ENCODE peak calls at places on chromosome 4, in five cellular contexts. S is choroid plexus epithelial cell; T is adrenal gland; Q is mesendoderm; V is naive thymus-derived CD4-positive, alpha-beta T cell. E is an unnamed sample.

GRCh38 chr4:10605746-10606482 is 78.7 kb downstream of the CLNK start:
- DNase-seq in V (no peak), T (no peak), S (peak), Q (no peak), E (no peak)

GRCh38 chr4:25068386-25068785 is 37.6 kb upstream of the LGI2 start:
- DNase-seq in S (no peak), V (no peak), T (no peak), Q (no peak), E (no peak)

GRCh38 chr4:173878701-173879100 is 348.7 kb upstream of the HAND2 start:
- DNase-seq in S (peak), V (no peak), T (peak), Q (peak), E (peak)

GRCh38 chr4:37082912-37083311 is 161.6 kb upstream of the NWD2 start:
- DNase-seq in S (no peak), Q (peak), T (no peak), V (no peak), E (no peak)

GRCh38 chr4:8637456-8637984 is 45.0 kb downstream of the CPZ start:
- DNase-seq in S (no peak), V (no peak), T (no peak), Q (no peak), E (no peak)

GRCh38 chr4:122540827-122541226 is 80.0 kb downstream of the IL21 start:
- DNase-seq in V (no peak), S (no peak), T (no peak), Q (no peak), E (no peak)

GRCh38 chr4:167622481-167623240 is 388.4 kb upstream of the SPOCK3 start:
- DNase-seq in V (no peak), Q (peak), S (peak), T (peak), E (peak)

GRCh38 chr4:127479031-127479622 is 153.6 kb upstream of the INTU start:
- DNase-seq in S (peak), Q (peak), V (no peak), T (no peak), E (peak)

GRCh38 chr4:106315476-106315967 is 487 bp downstream of the TBCK start:
- DNase-seq in T (peak), Q (no peak), S (peak), V (no peak), E (no peak)

GRCh38 chr4:39892988-39893692 is 84.6 kb downstream of the PDS5A start:
- DNase-seq in V (no peak), Q (no peak), S (no peak), T (no peak), E (no peak)

GRCh38 chr4:80492761-80493160 is 157.2 kb downstream of the CFAP299 start:
- DNase-seq in S (no peak), V (peak), Q (peak), T (no peak), E (no peak)

GRCh38 chr4:56049428-56050212 is 100.9 kb downstream of the CEP135 start:
- DNase-seq in S (peak), T (no peak), Q (peak), V (no peak), E (peak)

GRCh38 chr4:75547647-75548387 is 8.0 kb upstream of the ODAPH start:
- DNase-seq in Q (no peak), V (no peak), S (peak), T (peak), E (peak)

GRCh38 chr4:125390126-125390525 is 75.4 kb downstream of the FAT4 start:
- DNase-seq in T (no peak), S (peak), V (no peak), Q (no peak), E (no peak)

GRCh38 chr4:81485310-81485980 is 13.7 kb upstream of the RASGEF1B start:
- DNase-seq in Q (peak), V (no peak), T (no peak), S (no peak), E (no peak)

DNA sequence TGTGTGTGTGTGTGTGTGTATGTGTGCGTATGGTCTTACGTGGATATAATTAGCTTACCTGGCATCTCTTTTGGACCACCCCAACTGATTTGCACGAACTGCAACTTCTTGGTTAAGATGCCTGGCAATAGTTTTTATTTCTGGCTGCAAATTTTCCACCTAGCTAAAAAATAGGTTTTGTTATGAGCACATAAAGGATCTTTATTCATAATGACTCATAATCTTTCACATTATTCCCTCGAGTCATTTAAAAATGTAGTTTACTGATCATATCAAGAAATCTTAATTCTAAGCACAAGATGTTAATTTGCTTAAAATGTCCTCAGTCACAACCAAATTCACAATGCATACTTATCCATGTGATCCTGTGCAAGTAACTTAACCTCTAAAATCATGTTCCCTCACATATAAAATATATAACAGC is 1.5 kb downstream of the COX18 start:
- DNase-seq in T (no peak), S (peak), V (no peak), Q (no peak), E (no peak)
- H3K4me3 ChIP-seq in T (peak), S (peak), V (peak), Q (no peak), E (peak)

GRCh38 chr4:95548738-95549245 is at the start of gene UNC5C:
- DNase-seq in T (peak), V (no peak), S (peak), Q (peak), E (peak)

GRCh38 chr4:95551653-95552052 is 2.9 kb upstream of the UNC5C start:
- DNase-seq in S (no peak), Q (no peak), V (no peak), T (no peak), E (no peak)

GRCh38 chr4:95550566-95550965 is 1.8 kb upstream of the UNC5C start:
- DNase-seq in S (no peak), T (no peak), Q (no peak), V (no peak), E (no peak)

GRCh38 chr4:95547708-95548471 is 883 bp downstream of the UNC5C start:
- DNase-seq in V (no peak), Q (no peak), S (peak), T (peak), E (peak)

DNA sequence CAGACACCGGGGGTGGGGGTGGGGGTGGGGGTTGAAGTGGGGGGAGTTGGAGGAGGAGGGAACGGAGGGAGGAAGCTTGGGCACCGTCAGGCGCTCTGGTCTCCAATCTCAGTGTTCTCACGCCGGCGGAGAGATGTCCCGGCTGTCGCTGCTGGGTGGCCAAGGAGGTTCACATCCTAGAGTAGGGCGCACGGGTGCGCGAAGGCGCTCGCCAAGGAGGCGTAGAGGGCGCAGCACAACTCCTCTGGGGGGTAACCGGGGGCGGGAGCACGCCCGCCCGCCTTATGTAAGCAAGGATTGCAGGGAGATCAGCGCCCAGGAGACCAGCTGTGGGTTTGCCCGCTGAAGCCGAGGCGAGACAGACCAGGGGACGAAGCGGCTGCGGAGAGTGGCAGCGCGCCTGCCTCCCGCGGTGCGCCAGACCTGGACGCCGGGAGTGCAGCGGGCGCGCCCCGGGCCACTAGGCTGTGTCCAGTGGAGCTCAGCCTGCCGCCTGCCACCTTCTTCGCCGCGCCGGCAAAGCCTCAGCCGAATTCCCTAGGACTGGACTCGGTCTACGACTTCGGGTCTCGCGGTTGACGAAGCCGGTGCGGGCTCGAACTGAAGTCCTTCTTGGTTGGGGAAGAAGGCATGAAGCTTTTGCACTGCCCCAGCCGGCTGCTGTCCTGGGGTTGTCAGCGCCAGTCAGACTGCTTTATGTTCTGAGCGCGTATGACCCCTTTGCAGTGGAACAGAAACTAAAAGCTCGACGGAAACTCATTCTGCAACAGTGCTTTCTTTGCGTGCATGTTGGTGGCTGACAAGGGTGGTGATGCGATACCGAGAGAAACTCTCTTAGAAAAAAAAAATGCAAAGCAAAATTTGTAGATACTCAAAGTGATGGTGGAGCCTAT is 719 bp upstream of the UNC5C start:
- DNase-seq in S (peak), Q (peak), T (peak), V (no peak), E (peak)
- H3K4me3 ChIP-seq in S (peak), Q (peak), T (peak), V (no peak), E (peak)

DNA sequence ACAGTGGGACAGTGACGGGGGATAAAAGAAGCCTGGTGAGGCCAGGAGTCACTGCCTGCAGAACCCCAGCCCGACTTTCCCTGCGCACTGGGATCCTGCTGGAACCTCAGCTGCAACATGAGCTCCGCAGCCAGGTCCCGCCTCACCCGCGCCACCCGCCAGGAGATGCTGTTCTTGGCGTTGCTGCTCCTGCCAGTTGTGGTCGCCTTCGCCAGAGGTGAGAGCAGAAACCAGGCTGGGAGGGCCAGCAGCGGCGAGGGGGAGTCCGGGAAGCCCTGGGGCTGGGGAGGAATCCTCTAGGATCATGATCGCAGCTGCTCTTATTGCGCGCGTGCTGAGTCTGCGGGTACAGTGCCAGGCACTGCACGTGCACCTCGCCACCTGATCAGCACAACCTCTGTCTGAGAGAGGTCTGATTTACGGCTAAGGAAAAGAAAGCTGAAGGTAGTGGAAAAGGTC is at the start of gene PF4V1:
- DNase-seq in V (no peak), T (no peak), Q (peak), S (peak), E (peak)
- H3K4me3 ChIP-seq in V (no peak), T (no peak), Q (no peak), S (peak), E (no peak)

DNA sequence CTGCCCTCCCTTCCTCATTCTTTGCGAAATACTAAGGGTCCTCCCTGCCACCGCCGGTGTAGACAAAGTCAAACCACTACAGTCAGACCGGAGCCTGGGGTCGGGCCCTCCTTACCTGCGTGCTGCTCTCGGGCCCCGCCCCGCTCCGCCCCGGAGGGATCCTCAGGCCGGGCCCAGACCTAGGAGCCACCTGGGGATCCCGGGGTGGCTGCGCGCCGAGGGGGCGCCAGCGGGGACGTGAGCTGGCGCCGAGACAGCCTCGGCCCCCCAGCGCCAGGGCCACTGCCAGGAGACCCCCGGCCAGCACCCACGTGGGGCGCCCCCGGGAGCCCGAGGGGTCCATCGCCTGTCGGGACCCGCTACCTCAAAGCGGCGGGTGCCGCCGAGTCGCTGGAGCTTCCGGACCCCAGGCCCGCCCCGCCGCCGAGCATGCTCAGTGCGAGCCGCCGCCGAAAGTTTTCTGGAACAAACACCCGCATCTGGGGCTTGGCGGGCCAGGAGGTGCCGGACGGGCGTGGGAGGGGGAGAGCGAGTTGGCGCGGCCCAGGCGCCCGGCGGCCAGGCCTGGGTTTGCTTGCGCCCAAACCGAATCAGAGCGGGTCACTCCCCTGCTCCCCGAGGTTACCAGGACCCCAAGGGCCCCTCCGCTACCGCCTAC is at the start of gene EVC2:
- DNase-seq in V (no peak), S (peak), T (peak), Q (peak), E (peak)
- H3K4me3 ChIP-seq in V (no peak), S (peak), T (peak), Q (peak), E (peak)

GRCh38 chr4:151322565-151322964 is 2.8 kb downstream of the SH3D19 start:
- DNase-seq in S (peak), T (no peak), V (no peak), Q (no peak), E (no peak)

GRCh38 chr4:151321586-151321985 is 3.8 kb downstream of the SH3D19 start:
- DNase-seq in S (no peak), T (no peak), V (no peak), Q (no peak), E (no peak)

GRCh38 chr4:151324124-151324448 is 1.3 kb downstream of the SH3D19 start:
- DNase-seq in V (no peak), Q (no peak), T (no peak), S (no peak), E (no peak)

GRCh38 chr4:151325320-151326246 is at the start of gene SH3D19:
- DNase-seq in T (peak), Q (peak), S (peak), V (no peak), E (peak)

GRCh38 chr4:151324449-151325319 is 721 bp downstream of the SH3D19 start:
- DNase-seq in V (no peak), T (peak), S (peak), Q (peak), E (peak)
- H3K4me3 ChIP-seq in V (no peak), T (peak), S (peak), Q (peak), E (peak)